ENCODE peak calls at places on chromosomes 2 and 18, in six cellular contexts. C, T, B, R, S and M are unnamed samples.

GRCh38 chr18:74775239-74775638 is 177.6 kb downstream of the ZNF407 start:
- DNase-seq in T (peak; percentile 94), R (peak; percentile 88), S (peak; percentile 2), C (no peak), B (no peak), M (peak; percentile 52)

GRCh38 chr2:88626171-88627054 is 851 bp downstream of the EIF2AK3 start:
- DNase-seq in B (peak; percentile 9), R (no peak), C (peak; percentile 49), S (peak; percentile 24), T (no peak), M (peak; percentile 35)

GRCh38 chr2:157922341-157922740 is 46.2 kb upstream of the ACVR1 start:
- DNase-seq in C (no peak), S (no peak), R (no peak), B (no peak), T (no peak), M (no peak)

GRCh38 chr18:45617284-45617683 is 2.0 kb downstream of the SLC14A2 start:
- DNase-seq in B (peak; percentile 42), S (peak; percentile 89), R (peak; percentile 80), C (peak; percentile 91), T (peak; percentile 92), M (peak; percentile 96)

GRCh38 chr2:217370391-217370790 is 510.5 kb upstream of the TNP1 start:
- DNase-seq in T (no peak), C (no peak), S (peak; percentile 73), R (peak; percentile 61), B (peak; percentile 23), M (peak; percentile 91)

GRCh38 chr18:48228301-48228715 is 180.9 kb downstream of the ZBTB7C start:
- DNase-seq in R (no peak), B (no peak), T (peak; percentile 17), C (peak; percentile 21), S (peak; percentile 8), M (no peak)

GRCh38 chr2:114800371-114800770 is 357.9 kb downstream of the DPP10 start:
- DNase-seq in R (no peak), S (no peak), C (no peak), B (no peak), T (no peak), M (no peak)

GRCh38 chr2:144519597-144519933 is 354 bp downstream of the ZEB2 start:
- DNase-seq in R (no peak), S (no peak), T (no peak), C (no peak), B (no peak), M (no peak)

GRCh38 chr2:69375494-69376353 is 11.3 kb downstream of the GFPT1 start:
- DNase-seq in T (peak; percentile 36), R (peak; percentile 49), C (no peak), B (peak; percentile 62), S (peak; percentile 11), M (peak; percentile 14)

GRCh38 chr2:151669585-151670081 is 64.6 kb downstream of the NEB start:
- DNase-seq in S (no peak), B (no peak), C (no peak), T (no peak), R (no peak), M (no peak)

GRCh38 chr2:176001281-176001902 is 675 bp downstream of the LNPK start:
- DNase-seq in C (peak; percentile 51), T (peak; percentile 46), R (peak; percentile 56), B (peak; percentile 22), S (peak; percentile 45), M (peak; percentile 27)

GRCh38 chr2:136116813-136117390 is 1.0 kb downstream of the CXCR4 start:
- DNase-seq in R (no peak), T (no peak), C (peak; percentile 44), S (no peak), B (peak; percentile 9), M (no peak)

GRCh38 chr2:63590621-63591408 is 2.1 kb downstream of the MDH1 start:
- DNase-seq in B (no peak), R (peak; percentile 66), S (no peak), T (peak; percentile 62), C (peak; percentile 29), M (peak; percentile 19)
- H3K4me3 ChIP-seq in B (no peak overlapping the region), R (no peak overlapping the region), S (no peak overlapping the region), T (no peak overlapping the region), C (no peak overlapping the region), M (no peak overlapping the region)

DNA sequence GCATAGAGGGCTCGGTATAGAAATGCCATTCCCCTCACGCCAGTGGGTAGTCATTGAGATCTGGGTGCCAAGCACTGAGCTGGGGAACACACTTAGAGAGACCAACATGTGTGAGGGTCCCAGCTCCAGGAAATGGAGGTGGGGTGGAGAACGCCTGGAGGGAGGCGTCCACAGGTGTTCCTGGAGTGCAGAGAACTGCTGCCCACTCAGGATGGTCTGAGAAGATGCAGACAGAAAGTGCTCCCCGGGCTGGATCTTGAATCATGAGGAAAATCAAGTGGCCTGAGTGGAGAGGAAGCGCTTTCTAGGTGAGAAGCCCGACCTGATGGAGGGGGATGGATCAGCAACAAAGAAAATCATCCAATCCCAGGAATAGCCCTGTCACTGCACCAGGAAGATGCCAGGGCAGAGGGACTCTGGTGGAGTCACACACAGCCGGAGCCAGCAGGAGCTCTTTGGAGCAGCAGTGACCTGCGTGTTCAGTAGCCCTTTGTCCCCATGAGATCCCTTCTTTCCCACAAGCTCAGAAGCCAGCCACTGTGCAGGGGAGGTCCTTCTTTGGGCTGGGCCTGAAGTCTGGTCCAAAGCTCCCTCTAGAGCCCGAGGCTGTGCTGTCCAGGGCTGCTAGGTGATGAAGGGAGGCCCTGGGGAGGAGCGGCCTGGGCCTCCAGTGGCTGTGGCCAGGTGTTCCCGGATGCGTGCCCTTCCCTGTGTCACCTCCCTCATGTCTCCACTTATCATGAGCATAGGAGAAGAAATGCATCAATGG is 112.3 kb downstream of the RNF144A start:
- DNase-seq in S (no peak), T (no peak), R (peak; percentile 36), B (no peak), C (no peak), M (no peak)
- TF ChIP-seq CTCF in S (peak; percentile 4), T (no peak), R (peak; percentile 38), B (no peak), C (no peak), M (no peak)

DNA sequence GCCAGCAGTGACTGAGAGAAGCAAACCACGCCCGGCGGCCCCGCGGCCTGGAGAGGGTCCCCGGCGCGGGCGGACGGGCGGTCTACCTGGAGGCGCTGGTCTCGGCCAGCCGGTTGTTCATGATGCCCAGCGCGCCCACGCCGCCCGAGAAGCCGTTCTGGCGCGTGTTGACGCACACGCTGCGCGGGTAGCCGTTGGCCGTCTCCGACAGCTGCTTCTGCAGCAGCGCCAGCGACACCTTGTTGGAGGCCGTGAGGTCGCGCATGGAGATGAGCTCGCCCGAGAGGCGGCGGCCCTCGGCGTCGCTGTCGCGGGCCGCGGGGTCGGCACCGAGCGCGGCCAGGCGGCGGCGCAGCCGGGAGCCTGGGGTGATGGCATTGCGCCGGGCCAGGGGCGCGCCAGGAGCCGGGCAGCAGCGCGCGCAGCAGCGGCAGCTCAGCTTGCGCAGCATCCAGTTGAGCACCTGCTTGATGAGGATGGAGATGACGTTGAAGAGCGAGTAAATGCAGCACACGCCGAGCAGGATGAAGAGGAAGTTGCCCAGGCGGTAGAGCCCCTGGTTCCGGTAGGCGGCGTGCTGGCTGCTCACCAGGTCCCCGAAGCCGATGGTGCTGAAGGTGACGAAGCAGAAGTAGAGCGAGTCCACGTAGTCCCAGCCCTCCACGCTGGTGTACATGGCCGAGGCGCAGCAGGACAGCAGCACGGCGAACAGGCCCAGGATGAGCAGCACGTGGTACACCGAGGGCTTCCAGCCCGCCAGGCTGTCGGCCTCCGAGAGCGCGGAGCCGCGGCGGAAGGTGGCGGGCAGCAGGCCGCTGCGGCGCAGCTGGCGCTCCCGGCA is 118.1 kb downstream of the MSH2 start:
- DNase-seq in R (peak; percentile 51), B (peak; percentile 83), C (peak; percentile 65), T (peak; percentile 55), S (peak; percentile 33), M (peak; percentile 69)
- H3K4me3 ChIP-seq in R (peak overlapping the region; percentile 53), B (peak overlapping the region; percentile 54), C (no peak overlapping the region), T (peak overlapping the region; percentile 34), S (peak overlapping the region; percentile 57), M (peak overlapping the region; percentile 45)

DNA sequence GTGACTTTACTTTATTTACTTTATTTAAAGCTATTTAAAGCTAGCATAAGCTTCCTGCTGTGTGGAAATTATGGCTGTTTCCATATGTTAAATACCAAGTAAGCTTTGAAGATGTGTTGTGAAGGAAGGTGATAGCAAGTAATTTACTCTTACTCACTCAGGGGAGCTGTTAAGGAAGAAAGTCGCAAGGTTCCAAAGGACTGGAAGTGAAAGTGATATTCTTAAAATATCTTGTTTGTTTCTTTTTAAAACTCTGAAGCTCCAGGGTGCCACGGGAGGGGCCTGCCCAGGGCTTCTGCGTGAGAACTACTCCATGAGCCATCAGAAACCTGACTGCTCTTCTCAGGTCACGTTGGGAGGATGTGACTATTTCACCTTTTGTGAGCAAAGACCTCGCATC is 272.9 kb downstream of the NEDD4L start:
- DNase-seq in B (no peak), S (no peak), R (peak; percentile 33), C (no peak), T (no peak), M (no peak)
- TF ChIP-seq CTCF in B (no peak), S (no peak), R (no peak), C (no peak), T (no peak), M (no peak)

DNA sequence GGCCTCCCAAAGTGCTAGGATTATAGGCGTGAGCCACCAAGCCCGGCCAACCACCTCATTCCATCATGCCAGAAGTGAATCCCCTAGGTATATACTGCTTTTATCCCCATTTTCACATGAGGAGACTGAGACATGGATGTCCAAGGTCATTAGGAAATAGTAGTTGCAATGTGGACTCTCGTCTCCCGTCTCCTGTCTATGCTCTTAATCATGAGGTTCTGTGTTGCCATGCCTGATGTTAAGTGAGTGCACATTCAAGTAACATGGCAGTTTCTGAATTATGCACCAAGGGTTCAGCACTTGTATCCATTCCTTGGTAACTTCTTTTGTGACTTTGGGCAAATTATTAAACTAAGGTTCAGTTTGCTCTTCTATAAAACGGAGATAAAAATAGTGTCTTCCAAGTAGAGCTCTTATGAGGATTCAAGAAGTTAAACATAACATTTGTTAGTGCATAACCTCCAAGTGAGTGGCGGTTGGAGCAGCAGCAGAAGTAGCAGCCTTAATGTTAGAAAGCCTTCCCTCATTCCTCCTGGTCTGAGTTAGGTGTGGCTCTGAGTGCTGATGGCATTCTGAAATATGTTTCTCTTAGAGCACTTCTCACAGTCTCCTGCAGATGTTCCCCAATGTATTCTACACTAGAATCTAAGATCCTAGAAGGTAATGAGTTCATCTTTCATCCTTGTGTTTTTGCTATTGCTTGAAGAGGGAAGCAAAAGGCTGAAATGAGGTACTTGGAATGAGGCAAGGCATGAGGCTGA is 21.9 kb downstream of the SOCS6 start:
- DNase-seq in C (no peak), B (peak; percentile 64), S (no peak), T (no peak), R (no peak), M (no peak)
- H3K4me3 ChIP-seq in C (no peak overlapping the region), B (peak overlapping the region; percentile 20), S (no peak overlapping the region), T (no peak overlapping the region), R (no peak overlapping the region), M (no peak overlapping the region)

DNA sequence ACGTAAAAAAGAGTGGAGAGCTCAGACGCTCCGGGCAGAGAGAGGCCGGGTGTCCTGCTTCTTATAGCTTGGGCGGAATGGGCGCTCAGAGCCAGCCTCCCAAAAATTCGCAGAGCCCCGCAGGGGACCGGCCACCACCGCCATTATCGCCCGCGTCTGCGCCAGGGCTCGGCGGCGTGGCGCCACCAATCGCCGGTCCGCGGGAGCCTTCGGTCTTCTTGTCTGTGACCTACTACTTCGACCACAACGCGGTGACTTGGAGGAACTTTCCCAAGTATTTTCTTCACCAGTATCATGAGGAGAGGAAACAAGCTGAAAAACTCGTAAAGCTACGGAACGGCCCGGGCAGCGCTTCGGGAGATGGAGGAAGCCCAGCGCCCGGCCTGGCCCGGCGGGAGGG is 1138.1 kb upstream of the CHAC2 start:
- DNase-seq in B (no peak), C (no peak), T (no peak), S (no peak), R (no peak), M (no peak)
- TF ChIP-seq CTCF in B (no peak), C (no peak), T (no peak), S (no peak), R (no peak), M (no peak)